ENCODE peak calls at places on chromosomes 5 and 9, in eight cellular contexts. One of them, this sample, is unnamed.
A peak's percentile ranks its signal among the peaks of the same experiment; 100 is the strongest.

GRCh38 chr5:83474170-83474796 is 2.7 kb downstream of the VCAN start:
- DNase-seq in AG04450: peak; percentile 69
- DNase-seq in PC-9: peak; percentile 34
- DNase-seq in body of pancreas: peak; percentile 69
- DNase-seq in sigmoid colon: peak; percentile 92
- DNase-seq in heart left ventricle: peak; percentile 80
- DNase-seq in colonic mucosa: peak; percentile 61
- DNase-seq in GM06990: peak; percentile 82
- DNase-seq in this sample: peak; percentile 59

GRCh38 chr5:115815006-115815692 is 1.3 kb downstream of the CDO1 start:
- DNase-seq in AG04450: no peak
- DNase-seq in PC-9: no peak
- DNase-seq in body of pancreas: no peak
- DNase-seq in sigmoid colon: no peak
- DNase-seq in heart left ventricle: no peak
- DNase-seq in colonic mucosa: no peak
- DNase-seq in GM06990: no peak
- DNase-seq in this sample: no peak

GRCh38 chr5:164597293-164597900 is 1092.0 kb downstream of the MAT2B start:
- DNase-seq in AG04450: no peak
- DNase-seq in PC-9: no peak
- DNase-seq in body of pancreas: no peak
- DNase-seq in sigmoid colon: no peak
- DNase-seq in heart left ventricle: no peak
- DNase-seq in colonic mucosa: no peak
- DNase-seq in GM06990: no peak
- DNase-seq in this sample: no peak

GRCh38 chr9:121282309-121283071 is 14.5 kb downstream of the GSN start:
- DNase-seq in AG04450: no peak
- DNase-seq in PC-9: peak; percentile 36
- DNase-seq in body of pancreas: peak; percentile 36
- DNase-seq in sigmoid colon: peak; percentile 93
- DNase-seq in heart left ventricle: peak; percentile 73
- DNase-seq in colonic mucosa: peak; percentile 31
- DNase-seq in GM06990: no peak
- DNase-seq in this sample: peak; percentile 48

GRCh38 chr9:128124873-128125574 is 2.5 kb downstream of the PTGES2 start:
- DNase-seq in AG04450: peak; percentile 15
- DNase-seq in PC-9: peak; percentile 58
- DNase-seq in body of pancreas: peak; percentile 69
- DNase-seq in sigmoid colon: peak; percentile 80
- DNase-seq in heart left ventricle: peak; percentile 72
- DNase-seq in colonic mucosa: peak; percentile 90
- DNase-seq in GM06990: no peak
- DNase-seq in this sample: no peak

GRCh38 chr5:154793599-154794524 is 38.7 kb downstream of the LARP1 start:
- DNase-seq in AG04450: peak; percentile 20
- DNase-seq in PC-9: no peak
- DNase-seq in body of pancreas: no peak
- DNase-seq in sigmoid colon: peak; percentile 33
- DNase-seq in heart left ventricle: no peak
- DNase-seq in colonic mucosa: no peak
- DNase-seq in GM06990: no peak
- DNase-seq in this sample: no peak

GRCh38 chr5:6305821-6306220 is 72.5 kb downstream of the MED10 start:
- DNase-seq in AG04450: no peak
- DNase-seq in PC-9: no peak
- DNase-seq in body of pancreas: no peak
- DNase-seq in sigmoid colon: no peak
- DNase-seq in heart left ventricle: no peak
- DNase-seq in colonic mucosa: no peak
- DNase-seq in GM06990: no peak
- DNase-seq in this sample: no peak

GRCh38 chr5:43833966-43834365 is 231.0 kb downstream of the NNT start:
- DNase-seq in AG04450: peak; percentile 18
- DNase-seq in PC-9: no peak
- DNase-seq in body of pancreas: no peak
- DNase-seq in sigmoid colon: no peak
- DNase-seq in heart left ventricle: no peak
- DNase-seq in colonic mucosa: no peak
- DNase-seq in GM06990: no peak
- DNase-seq in this sample: no peak

GRCh38 chr9:135523521-135524129 is 2.4 kb downstream of the LCN1 start:
- DNase-seq in AG04450: no peak
- DNase-seq in PC-9: no peak
- DNase-seq in body of pancreas: no peak
- DNase-seq in sigmoid colon: peak; percentile 66
- DNase-seq in heart left ventricle: no peak
- DNase-seq in colonic mucosa: no peak
- DNase-seq in GM06990: no peak
- DNase-seq in this sample: no peak

GRCh38 chr5:15034379-15034778 is 162.8 kb upstream of the ANKH start:
- DNase-seq in AG04450: no peak
- DNase-seq in PC-9: no peak
- DNase-seq in body of pancreas: no peak
- DNase-seq in sigmoid colon: no peak
- DNase-seq in heart left ventricle: no peak
- DNase-seq in colonic mucosa: no peak
- DNase-seq in GM06990: no peak
- DNase-seq in this sample: no peak

GRCh38 chr5:132677191-132677590 is 3.4 kb downstream of the IL4 start:
- DNase-seq in AG04450: peak; percentile 45
- DNase-seq in PC-9: peak; percentile 92
- DNase-seq in body of pancreas: peak; percentile 14
- DNase-seq in sigmoid colon: no peak
- DNase-seq in heart left ventricle: no peak
- DNase-seq in colonic mucosa: peak; percentile 10
- DNase-seq in GM06990: no peak
- DNase-seq in this sample: peak; percentile 82

DNA sequence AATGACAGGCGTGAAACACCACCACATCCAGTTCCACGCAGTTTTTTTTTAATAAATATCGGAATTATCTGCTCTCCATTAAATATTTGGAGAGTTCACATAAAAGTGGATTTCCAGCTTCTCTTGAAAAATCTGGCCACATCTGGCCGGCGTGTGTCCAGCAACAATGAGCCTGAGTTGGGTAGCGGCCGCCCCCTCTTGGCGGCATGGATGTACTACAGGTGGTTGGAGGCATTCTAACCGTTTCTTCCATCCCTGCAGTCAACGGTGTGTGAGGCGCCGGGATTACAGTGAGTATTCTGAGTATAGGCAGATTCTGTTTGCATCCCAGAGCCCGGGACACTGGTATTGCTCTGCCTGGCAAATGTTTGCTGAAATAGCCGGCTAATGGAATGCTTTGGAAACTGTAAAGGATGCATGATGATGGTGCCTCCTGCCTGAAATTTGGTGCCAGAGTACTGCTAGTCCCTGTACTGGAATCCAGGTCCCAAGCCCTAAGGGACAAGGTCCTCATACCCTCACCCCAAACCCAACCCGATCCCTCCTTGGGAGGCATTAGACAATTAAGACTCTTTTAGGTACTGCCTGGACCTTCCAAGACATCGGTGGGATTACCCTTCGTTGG is 13.6 kb upstream of the GM2A start:
- DNase-seq in AG04450: no peak
- DNase-seq in PC-9: no peak
- DNase-seq in body of pancreas: peak; percentile 76
- DNase-seq in sigmoid colon: peak; percentile 93
- DNase-seq in heart left ventricle: peak; percentile 86
- DNase-seq in colonic mucosa: peak; percentile 53
- DNase-seq in GM06990: peak; percentile 60
- DNase-seq in this sample: peak; percentile 84
- H3K4me3 ChIP-seq in AG04450: no peak overlapping the region
- H3K4me3 ChIP-seq in PC-9: no peak overlapping the region
- H3K4me3 ChIP-seq in body of pancreas: no peak overlapping the region
- H3K4me3 ChIP-seq in sigmoid colon: no peak overlapping the region
- H3K4me3 ChIP-seq in heart left ventricle: peak overlapping the region; percentile 38
- H3K4me3 ChIP-seq in colonic mucosa: no peak overlapping the region
- H3K4me3 ChIP-seq in GM06990: peak overlapping the region; percentile 45
- H3K4me3 ChIP-seq in this sample: no peak overlapping the region

GRCh38 chr9:21348430-21348829 is 2.3 kb downstream of the IFNA6 start:
- DNase-seq in AG04450: no peak
- DNase-seq in PC-9: no peak
- DNase-seq in body of pancreas: no peak
- DNase-seq in sigmoid colon: no peak
- DNase-seq in heart left ventricle: no peak
- DNase-seq in colonic mucosa: no peak
- DNase-seq in GM06990: no peak
- DNase-seq in this sample: no peak
- TF ChIP-seq CTCF in AG04450: no peak
- TF ChIP-seq CTCF in PC-9: no peak
- TF ChIP-seq CTCF in body of pancreas: no peak
- TF ChIP-seq CTCF in sigmoid colon: no peak
- TF ChIP-seq CTCF in heart left ventricle: no peak
- TF ChIP-seq CTCF in colonic mucosa: no peak
- TF ChIP-seq CTCF in GM06990: no peak
- TF ChIP-seq CTCF in this sample: no peak

GRCh38 chr5:173243808-173244305 is 8.9 kb upstream of the NKX2-5 start:
- DNase-seq in AG04450: no peak
- DNase-seq in PC-9: no peak
- DNase-seq in body of pancreas: no peak
- DNase-seq in sigmoid colon: no peak
- DNase-seq in heart left ventricle: peak; percentile 50
- DNase-seq in colonic mucosa: no peak
- DNase-seq in GM06990: no peak
- DNase-seq in this sample: no peak

GRCh38 chr5:173242079-173242478 is 7.1 kb upstream of the NKX2-5 start:
- DNase-seq in AG04450: no peak
- DNase-seq in PC-9: no peak
- DNase-seq in body of pancreas: no peak
- DNase-seq in sigmoid colon: no peak
- DNase-seq in heart left ventricle: no peak
- DNase-seq in colonic mucosa: no peak
- DNase-seq in GM06990: no peak
- DNase-seq in this sample: no peak

GRCh38 chr5:173245319-173246134 is 10.5 kb upstream of the NKX2-5 start:
- DNase-seq in AG04450: no peak
- DNase-seq in PC-9: no peak
- DNase-seq in body of pancreas: no peak
- DNase-seq in sigmoid colon: no peak
- DNase-seq in heart left ventricle: peak; percentile 37
- DNase-seq in colonic mucosa: no peak
- DNase-seq in GM06990: no peak
- DNase-seq in this sample: no peak

GRCh38 chr5:173242675-173243085 is 7.7 kb upstream of the NKX2-5 start:
- DNase-seq in AG04450: no peak
- DNase-seq in PC-9: no peak
- DNase-seq in body of pancreas: no peak
- DNase-seq in sigmoid colon: no peak
- DNase-seq in heart left ventricle: peak; percentile 53
- DNase-seq in colonic mucosa: no peak
- DNase-seq in GM06990: no peak
- DNase-seq in this sample: no peak

DNA sequence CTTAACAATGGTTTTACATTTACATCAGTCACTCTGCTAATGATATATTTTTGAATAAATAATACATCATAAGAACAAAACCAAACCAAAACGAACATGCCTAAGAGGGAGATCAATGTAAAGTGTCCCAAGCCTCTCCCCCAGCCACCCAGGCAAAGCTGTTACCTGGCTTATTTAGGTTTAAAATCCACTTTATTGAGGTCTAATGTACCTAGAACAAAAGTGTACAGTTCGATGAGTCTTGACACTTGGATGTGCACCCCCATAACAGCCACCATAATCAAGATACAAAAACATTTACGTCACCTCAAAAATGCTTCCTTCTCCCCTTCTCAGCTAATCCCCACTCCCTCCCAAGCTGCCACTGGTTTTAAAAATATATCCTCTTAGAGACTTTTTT is 8.2 kb upstream of the NKX2-5 start:
- DNase-seq in AG04450: no peak
- DNase-seq in PC-9: no peak
- DNase-seq in body of pancreas: no peak
- DNase-seq in sigmoid colon: no peak
- DNase-seq in heart left ventricle: no peak
- DNase-seq in colonic mucosa: no peak
- DNase-seq in GM06990: no peak
- DNase-seq in this sample: no peak
- H3K27me3 ChIP-seq in AG04450: peaks cover 90% of the 10 kb centered on the region
- H3K27me3 ChIP-seq in PC-9: peaks cover 7% of the 10 kb centered on the region
- H3K27me3 ChIP-seq in body of pancreas: no peaks in the 10 kb centered on the region
- H3K27me3 ChIP-seq in sigmoid colon: peaks cover 100% of the 10 kb centered on the region
- H3K27me3 ChIP-seq in heart left ventricle: peaks cover 7% of the 10 kb centered on the region
- H3K27me3 ChIP-seq in colonic mucosa: peaks cover 94% of the 10 kb centered on the region
- H3K27me3 ChIP-seq in GM06990: peaks cover 2% of the 10 kb centered on the region
- H3K27me3 ChIP-seq in this sample: peaks cover 8% of the 10 kb centered on the region

DNA sequence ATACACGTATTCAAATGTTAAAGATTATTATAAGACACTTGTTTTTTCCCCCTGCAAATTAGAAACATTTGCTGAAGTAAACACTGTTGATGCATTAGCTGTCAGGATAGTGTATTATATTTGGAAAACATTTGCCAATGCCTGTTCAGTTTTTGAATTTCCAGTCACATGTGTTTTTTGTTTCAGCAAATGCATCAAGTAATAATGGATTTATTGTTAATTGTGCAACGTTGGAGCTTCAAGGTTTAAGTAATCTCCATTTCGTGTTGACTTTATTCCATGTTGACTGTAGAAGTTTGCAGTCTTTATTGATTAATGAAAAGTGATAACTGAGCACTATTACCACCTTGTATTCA is 412.5 kb downstream of the ACTL7B start:
- DNase-seq in AG04450: peak; percentile 20
- DNase-seq in PC-9: no peak
- DNase-seq in body of pancreas: no peak
- DNase-seq in sigmoid colon: no peak
- DNase-seq in heart left ventricle: no peak
- DNase-seq in colonic mucosa: no peak
- DNase-seq in GM06990: no peak
- DNase-seq in this sample: no peak
- H3K4me3 ChIP-seq in AG04450: no peak overlapping the region
- H3K4me3 ChIP-seq in PC-9: no peak overlapping the region
- H3K4me3 ChIP-seq in body of pancreas: no peak overlapping the region
- H3K4me3 ChIP-seq in sigmoid colon: no peak overlapping the region
- H3K4me3 ChIP-seq in heart left ventricle: no peak overlapping the region
- H3K4me3 ChIP-seq in colonic mucosa: no peak overlapping the region
- H3K4me3 ChIP-seq in GM06990: no peak overlapping the region
- H3K4me3 ChIP-seq in this sample: no peak overlapping the region